ENCODE peak calls at places on chromosomes 6 and 20, in nine cellular contexts. B, U, E, O, H, X, T, Y and G are unnamed samples. For H3K4me1, the result is how much of the 10 kb centered on the place peaks cover.

GRCh38 chr20:49427751-49428518 is 54.5 kb downstream of the KCNB1 start:
- DNase-seq in B (peak), U (no peak), E (no peak), O (no peak), H (no peak), X (no peak), T (peak), Y (no peak), G (no peak)

GRCh38 chr6:2658788-2659187 is 91.9 kb downstream of the MYLK4 start:
- DNase-seq in B (no peak), U (no peak), E (no peak), O (peak), H (no peak), X (no peak), T (no peak), Y (no peak), G (peak)

GRCh38 chr6:36491378-36491965 is 48.7 kb downstream of the KCTD20 start:
- DNase-seq in B (no peak), U (no peak), E (no peak), O (peak), H (no peak), X (no peak), T (no peak), Y (no peak), G (no peak)

GRCh38 chr6:33668914-33669313 is 42.6 kb downstream of the UQCC2 start:
- DNase-seq in B (no peak), U (no peak), E (peak), O (no peak), H (no peak), X (no peak), T (no peak), Y (peak), G (peak)

GRCh38 chr20:15596220-15596875 is 976.9 kb downstream of the KIF16B start:
- DNase-seq in B (no peak), U (no peak), E (no peak), O (no peak), H (no peak), X (no peak), T (no peak), Y (no peak), G (no peak)

GRCh38 chr20:5393218-5393870 is 76.6 kb upstream of the PROKR2 start:
- DNase-seq in B (no peak), U (no peak), E (no peak), O (no peak), H (peak), X (no peak), T (no peak), Y (no peak), G (no peak)

GRCh38 chr6:11616200-11616611 is 78.7 kb downstream of the TMEM170B start:
- DNase-seq in B (no peak), U (no peak), E (no peak), O (peak), H (no peak), X (no peak), T (peak), Y (no peak), G (no peak)

GRCh38 chr6:87282743-87283142 is 39.6 kb upstream of the SMIM8 start:
- DNase-seq in B (no peak), U (no peak), E (no peak), O (no peak), H (no peak), X (no peak), T (no peak), Y (no peak), G (peak)

GRCh38 chr6:20213271-20213798 is 1.1 kb upstream of the MBOAT1 start:
- DNase-seq in B (no peak), U (no peak), E (no peak), O (peak), H (no peak), X (no peak), T (no peak), Y (no peak), G (no peak)

GRCh38 chr6:35082733-35083403 is 58.3 kb downstream of the TCP11 start:
- DNase-seq in B (no peak), U (no peak), E (no peak), O (no peak), H (no peak), X (no peak), T (no peak), Y (no peak), G (no peak)

GRCh38 chr6:75504902-75505233 is 11.3 kb upstream of the FILIP1 start:
- DNase-seq in B (no peak), U (no peak), E (no peak), O (peak), H (no peak), X (no peak), T (no peak), Y (no peak), G (no peak)

GRCh38 chr6:131547524-131547923 is 25.5 kb upstream of the ARG1 start:
- DNase-seq in B (no peak), U (no peak), E (no peak), O (no peak), H (no peak), X (no peak), T (no peak), Y (no peak), G (no peak)

GRCh38 chr20:51616060-51616459 is 73.5 kb upstream of the NFATC2 start:
- DNase-seq in B (no peak), U (no peak), E (no peak), O (no peak), H (no peak), X (no peak), T (no peak), Y (peak), G (no peak)

GRCh38 chr6:106750146-106750900 is 120.9 kb downstream of the QRSL1 start:
- DNase-seq in B (no peak), U (no peak), E (no peak), O (no peak), H (no peak), X (no peak), T (no peak), Y (no peak), G (peak)

GRCh38 chr6:89434954-89435353 is 2.0 kb downstream of the ANKRD6 start:
- DNase-seq in B (no peak), U (no peak), E (no peak), O (no peak), H (no peak), X (no peak), T (no peak), Y (no peak), G (no peak)

GRCh38 chr6:17600527-17601388 is 656 bp downstream of the FAM8A1 start:
- DNase-seq in B (peak), U (peak), E (peak), O (peak), H (peak), X (no peak), T (peak), Y (no peak), G (peak)

GRCh38 chr6:30716879-30717128 is 277 bp downstream of the MDC1 start:
- DNase-seq in B (no peak), U (no peak), E (no peak), O (no peak), H (no peak), X (no peak), T (no peak), Y (no peak), G (no peak)
- H3K4me1 ChIP-seq in B (under half), U (under half), E (under half), O (under half), H (under half), X (under half), T (under half), Y (under half), G (under half)

GRCh38 chr6:168950500-168951223 is 303.0 kb downstream of the THBS2 start:
- DNase-seq in B (no peak), U (no peak), E (no peak), O (peak), H (no peak), X (no peak), T (no peak), Y (no peak), G (no peak)

GRCh38 chr6:168951224-168951616 is 302.4 kb downstream of the THBS2 start:
- DNase-seq in B (no peak), U (no peak), E (no peak), O (no peak), H (no peak), X (no peak), T (no peak), Y (no peak), G (no peak)

GRCh38 chr6:168948002-168948401 is 305.6 kb downstream of the THBS2 start:
- DNase-seq in B (no peak), U (no peak), E (no peak), O (no peak), H (no peak), X (no peak), T (no peak), Y (no peak), G (no peak)

GRCh38 chr6:168949876-168950499 is 303.7 kb downstream of the THBS2 start:
- DNase-seq in B (no peak), U (no peak), E (no peak), O (peak), H (no peak), X (no peak), T (no peak), Y (no peak), G (peak)

DNA sequence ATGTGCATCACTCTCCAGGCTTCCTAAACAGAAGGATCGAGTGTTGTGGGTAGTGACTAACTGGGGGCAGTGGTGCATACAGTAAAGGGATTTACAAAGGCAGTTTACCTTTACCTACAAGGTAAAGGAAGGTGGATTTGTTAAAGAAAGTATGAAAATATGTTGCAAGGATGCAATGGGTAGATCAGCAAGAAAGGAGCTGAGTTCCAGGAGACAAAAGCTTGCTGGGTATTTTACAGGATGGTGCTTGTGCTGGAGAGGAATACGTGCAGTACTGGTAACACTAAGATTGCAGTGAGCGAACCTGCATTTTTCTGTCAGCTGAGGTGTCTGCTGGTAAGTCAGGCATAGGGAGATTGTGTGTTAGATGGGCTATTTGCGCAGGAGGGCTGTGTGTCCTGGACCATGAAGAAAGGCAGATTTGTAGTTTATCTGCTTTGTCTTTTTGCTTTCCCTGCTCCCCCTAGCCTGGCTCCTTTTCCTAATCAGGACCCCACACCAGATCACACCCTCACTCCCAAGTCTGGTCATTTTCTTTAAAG is 304.6 kb downstream of the THBS2 start:
- DNase-seq in B (no peak), U (no peak), E (no peak), O (no peak), H (no peak), X (no peak), T (no peak), Y (no peak), G (no peak)
- H3K27ac ChIP-seq in B (no peak), U (no peak), E (no peak), O (no peak), H (no peak), X (no peak), T (no peak), Y (no peak), G (no peak)

GRCh38 chr6:111605100-111605748 is 454 bp downstream of the TRAF3IP2 start:
- DNase-seq in B (peak), U (peak), E (peak), O (peak), H (no peak), X (peak), T (peak), Y (peak), G (no peak)
- H3K4me1 ChIP-seq in B (half or more), U (under half), E (half or more), O (under half), H (under half), X (under half), T (under half), Y (under half), G (under half)

DNA sequence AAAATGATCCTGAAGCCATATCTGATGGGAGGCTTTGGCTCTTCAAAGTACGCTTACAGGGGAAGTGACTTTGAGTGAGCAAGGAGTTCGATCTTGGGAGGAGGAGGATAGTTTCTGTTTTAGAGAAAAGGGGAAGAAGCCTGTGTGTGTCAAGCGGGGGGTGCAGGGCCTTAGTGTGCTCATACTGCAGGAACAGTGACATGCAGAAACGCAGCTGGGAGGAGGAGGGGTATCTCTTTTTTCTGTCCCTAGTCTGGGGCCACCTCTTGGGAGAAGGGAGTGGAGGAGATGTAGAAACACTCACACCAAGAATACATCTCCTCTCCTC is 19.8 kb downstream of the SIRPD start:
- DNase-seq in B (peak), U (no peak), E (no peak), O (no peak), H (no peak), X (no peak), T (peak), Y (no peak), G (no peak)
- H3K27ac ChIP-seq in B (peak), U (no peak), E (no peak), O (no peak), H (no peak), X (no peak), T (peak), Y (no peak), G (no peak)